ENCODE peak calls at places on chromosomes 11 and 22, in seven cellular contexts. P is prostate gland; M is CD8-positive, alpha-beta memory T cell; Y is brain microvascular endothelial cell; D is ovary; X is A549; Q is heart right ventricle. A is an unnamed sample.

GRCh38 chr11:101126551-101127347 is 2.9 kb downstream of the PGR start:
- DNase-seq in P (no peak), M (no peak), Y (no peak), D (peak; percentile 62), X (no peak), Q (peak; percentile 55), A (no peak)

GRCh38 chr11:121249039-121249663 is 43.4 kb upstream of the SC5D start:
- DNase-seq in P (no peak), M (peak; percentile 47), Y (peak; percentile 52), D (peak; percentile 60), X (peak; percentile 9), Q (no peak), A (no peak)

GRCh38 chr11:123233280-123233977 is 38.4 kb upstream of the CLMP start:
- DNase-seq in P (no peak), M (no peak), Y (no peak), D (no peak), X (no peak), Q (no peak), A (no peak)

GRCh38 chr22:45537734-45538181 is 35.1 kb downstream of the FBLN1 start:
- DNase-seq in P (peak; percentile 90), M (no peak), Y (peak; percentile 66), D (peak; percentile 72), X (no peak), Q (peak; percentile 58), A (no peak)

GRCh38 chr11:93219440-93219839 is 21.6 kb upstream of the SLC36A4 start:
- DNase-seq in P (no peak), M (no peak), Y (no peak), D (no peak), X (no peak), Q (no peak), A (no peak)

GRCh38 chr11:34124885-34125668 is 19.6 kb downstream of the NAT10 start:
- DNase-seq in P (no peak), M (no peak), Y (no peak), D (no peak), X (no peak), Q (no peak), A (no peak)

GRCh38 chr11:129075757-129076156 is 116.4 kb downstream of the ARHGAP32 start:
- DNase-seq in P (no peak), M (no peak), Y (no peak), D (no peak), X (no peak), Q (no peak), A (no peak)

GRCh38 chr11:123654566-123655081 is at the start of gene SCN3B:
- DNase-seq in P (peak; percentile 61), M (no peak), Y (peak; percentile 59), D (peak; percentile 76), X (peak; percentile 69), Q (peak; percentile 66), A (peak; percentile 73)

GRCh38 chr11:48018561-48019229 is 38.3 kb downstream of the PTPRJ start:
- DNase-seq in P (no peak), M (no peak), Y (no peak), D (no peak), X (no peak), Q (no peak), A (no peak)

GRCh38 chr11:12979928-12980689 is 29.0 kb upstream of the RASSF10 start:
- DNase-seq in P (peak; percentile 16), M (no peak), Y (no peak), D (no peak), X (no peak), Q (no peak), A (no peak)

GRCh38 chr11:14854057-14854456 is 38.0 kb downstream of the CYP2R1 start:
- DNase-seq in P (no peak), M (no peak), Y (no peak), D (no peak), X (no peak), Q (no peak), A (no peak)

GRCh38 chr11:95082576-95083001 is 7.1 kb upstream of the ENDOD1 start:
- DNase-seq in P (no peak), M (no peak), Y (no peak), D (no peak), X (no peak), Q (no peak), A (no peak)

GRCh38 chr11:131999084-131999483 is 628.7 kb downstream of the NTM start:
- DNase-seq in P (no peak), M (no peak), Y (no peak), D (no peak), X (no peak), Q (no peak), A (no peak)

GRCh38 chr11:117175104-117175503 is 3.4 kb upstream of the SIDT2 start:
- DNase-seq in P (no peak), M (no peak), Y (no peak), D (no peak), X (no peak), Q (no peak), A (no peak)

GRCh38 chr11:86610559-86611341 is 61.7 kb downstream of the ME3 start:
- DNase-seq in P (no peak), M (no peak), Y (no peak), D (no peak), X (no peak), Q (no peak), A (no peak)

GRCh38 chr22:50064453-50064852 is 6.4 kb upstream of the TTLL8 start:
- DNase-seq in P (no peak), M (no peak), Y (no peak), D (no peak), X (no peak), Q (no peak), A (no peak)

GRCh38 chr11:62444271-62444833 is 25.5 kb downstream of the SCGB1A1 start:
- DNase-seq in P (no peak), M (no peak), Y (peak; percentile 57), D (peak; percentile 83), X (no peak), Q (peak; percentile 79), A (peak; percentile 66)

GRCh38 chr11:117725048-117725734 is 71.8 kb downstream of the DSCAML1 start:
- DNase-seq in P (no peak), M (no peak), Y (no peak), D (no peak), X (no peak), Q (no peak), A (no peak)

GRCh38 chr11:45102810-45103621 is 43.4 kb upstream of the PRDM11 start:
- DNase-seq in P (no peak), M (peak; percentile 60), Y (peak; percentile 78), D (no peak), X (peak; percentile 66), Q (peak; percentile 57), A (peak; percentile 58)

GRCh38 chr22:49951001-49951677 is 9.4 kb upstream of the PIM3 start:
- DNase-seq in P (peak; percentile 99), M (no peak), Y (no peak), D (no peak), X (no peak), Q (no peak), A (peak; percentile 94)

GRCh38 chr11:101583180-101584128 is at the start of gene TRPC6:
- DNase-seq in P (peak; percentile 39), M (no peak), Y (peak; percentile 25), D (peak; percentile 49), X (peak; percentile 43), Q (peak; percentile 33), A (no peak)

GRCh38 chr11:9462172-9462799 is 1.5 kb downstream of the ZNF143 start:
- DNase-seq in P (no peak), M (no peak), Y (no peak), D (no peak), X (no peak), Q (no peak), A (no peak)

GRCh38 chr11:66720223-66720898 is 8.7 kb downstream of the SPTBN2 start:
- DNase-seq in P (peak; percentile 62), M (no peak), Y (peak; percentile 47), D (no peak), X (peak; percentile 37), Q (no peak), A (peak; percentile 73)

GRCh38 chr11:80515097-80515496 is 1074.3 kb upstream of the TENM4 start:
- DNase-seq in P (no peak), M (no peak), Y (no peak), D (no peak), X (no peak), Q (no peak), A (no peak)

DNA sequence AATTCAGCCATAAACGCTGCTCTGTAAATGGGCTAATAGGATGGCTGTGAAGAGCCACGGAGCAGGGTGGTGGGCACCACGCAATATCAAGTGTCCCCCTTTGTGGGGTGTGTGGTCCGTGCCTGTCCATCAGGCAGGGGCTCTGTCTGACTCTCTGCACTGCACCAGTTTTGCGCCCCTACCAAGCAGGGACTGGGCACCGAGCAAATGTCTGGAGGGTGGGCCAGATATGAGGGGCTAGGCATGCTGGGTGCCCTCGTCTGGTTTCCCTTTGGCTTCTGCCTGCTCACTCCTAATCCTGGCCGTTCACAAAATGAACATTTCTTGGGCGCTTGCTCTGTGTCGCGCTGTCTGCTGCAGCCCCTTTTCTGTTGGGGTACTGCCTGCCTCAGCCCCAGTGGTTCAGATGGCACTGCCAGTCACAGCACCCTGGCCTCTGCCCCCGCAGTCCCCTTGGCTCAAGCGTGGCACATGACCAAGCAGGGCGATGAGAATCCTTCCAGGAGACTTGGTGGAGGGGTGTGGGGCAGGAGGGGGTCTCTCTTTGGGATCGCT is 37.1 kb upstream of the CELSR1 start:
- DNase-seq in P (no peak), M (no peak), Y (no peak), D (no peak), X (no peak), Q (no peak), A (no peak)
- H3K27ac ChIP-seq in P (no peak overlapping the region), M (no peak overlapping the region), Y (no peak overlapping the region), D (no peak overlapping the region), X (peak overlapping the region; percentile 99), Q (peak overlapping the region; percentile 86), A (peak overlapping the region; percentile 86)

DNA sequence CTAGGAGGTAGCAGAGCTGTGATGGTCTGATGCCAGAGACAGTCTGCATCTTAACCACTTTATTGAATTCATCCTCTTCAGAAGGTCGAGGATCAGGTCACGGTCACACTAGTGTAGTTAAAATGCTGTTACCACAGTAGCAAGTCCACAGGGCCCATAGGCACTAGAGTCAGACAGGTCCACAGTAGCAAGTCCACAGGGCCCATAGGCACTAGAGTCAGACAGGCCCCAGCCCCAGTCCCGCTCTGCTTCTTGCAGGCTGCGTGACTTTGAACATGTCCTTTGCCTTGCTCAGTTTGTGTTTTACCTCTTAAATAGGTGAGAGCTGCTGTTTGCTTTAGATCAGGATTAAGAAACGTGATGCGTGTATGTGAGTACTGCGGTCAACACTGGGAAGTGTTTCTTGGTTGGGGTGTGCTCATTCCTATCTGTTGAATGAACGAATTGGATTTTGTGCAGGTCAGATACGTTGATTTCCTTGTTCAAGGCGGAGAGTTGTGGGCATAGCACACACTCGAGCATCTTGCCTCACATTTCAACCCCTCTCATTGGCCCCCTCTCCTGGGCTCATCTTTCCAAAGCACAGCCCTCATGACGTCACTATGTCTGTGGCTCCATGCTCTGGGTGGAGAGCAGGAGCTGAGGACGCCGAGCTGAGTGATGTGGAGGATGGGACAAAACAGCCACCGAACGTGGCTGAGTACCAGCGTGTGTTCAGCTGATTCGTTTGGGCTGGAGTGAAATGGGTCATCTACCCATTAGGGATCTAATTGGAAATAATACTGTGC is 191.7 kb downstream of the TBC1D22A start:
- DNase-seq in P (no peak), M (no peak), Y (no peak), D (no peak), X (no peak), Q (no peak), A (no peak)
- H3K27ac ChIP-seq in P (no peak overlapping the region), M (no peak overlapping the region), Y (no peak overlapping the region), D (no peak overlapping the region), X (no peak overlapping the region), Q (no peak overlapping the region), A (no peak overlapping the region)

GRCh38 chr22:39282642-39283311 is 36.6 kb downstream of the RPL3 start:
- DNase-seq in P (no peak), M (no peak), Y (no peak), D (no peak), X (no peak), Q (no peak), A (no peak)
- H3K27ac ChIP-seq in P (no peak overlapping the region), M (peak overlapping the region; percentile 67), Y (no peak overlapping the region), D (no peak overlapping the region), X (peak overlapping the region; percentile 59), Q (peak overlapping the region; percentile 68), A (no peak overlapping the region)

GRCh38 chr11:111331711-111332479 is 33.5 kb downstream of the POU2AF3 start:
- DNase-seq in P (no peak), M (no peak), Y (no peak), D (no peak), X (no peak), Q (no peak), A (no peak)
- H3K27ac ChIP-seq in P (peak overlapping the region; percentile 39), M (no peak overlapping the region), Y (no peak overlapping the region), D (no peak overlapping the region), X (no peak overlapping the region), Q (no peak overlapping the region), A (no peak overlapping the region)